ENCODE peak calls at places on chromosomes 6 and 20, in nine cellular contexts. One of them, this sample, is unnamed. For H3K9me3, the result is how much of the 10 kb centered on the place peaks cover.

GRCh38 chr20:25238319-25239037 is 9.4 kb upstream of the PYGB start:
- DNase-seq in A549: no peak
- DNase-seq in left ventricle myocardium inferior: no peak
- DNase-seq in IMR-90: peak
- DNase-seq in PC-9: peak
- DNase-seq in Panc1: no peak
- DNase-seq in neural progenitor cell: no peak
- DNase-seq in prostate gland: no peak
- DNase-seq in endodermal cell: no peak
- DNase-seq in this sample: no peak

GRCh38 chr20:57505991-57506390 is 18.9 kb downstream of the CTCFL start:
- DNase-seq in prostate gland: no peak
- DNase-seq in neural progenitor cell: no peak
- DNase-seq in Panc1: no peak
- DNase-seq in endodermal cell: no peak
- DNase-seq in A549: no peak
- DNase-seq in IMR-90: no peak
- DNase-seq in left ventricle myocardium inferior: no peak
- DNase-seq in PC-9: no peak
- DNase-seq in this sample: no peak

GRCh38 chr6:92201618-92202017 is 1217.7 kb downstream of the EPHA7 start:
- DNase-seq in left ventricle myocardium inferior: no peak
- DNase-seq in neural progenitor cell: no peak
- DNase-seq in PC-9: no peak
- DNase-seq in prostate gland: no peak
- DNase-seq in endodermal cell: no peak
- DNase-seq in Panc1: no peak
- DNase-seq in A549: no peak
- DNase-seq in IMR-90: no peak
- DNase-seq in this sample: no peak

GRCh38 chr6:116208056-116208785 is 45.7 kb downstream of the TSPYL4 start:
- DNase-seq in prostate gland: no peak
- DNase-seq in IMR-90: no peak
- DNase-seq in PC-9: no peak
- DNase-seq in Panc1: no peak
- DNase-seq in A549: no peak
- DNase-seq in neural progenitor cell: no peak
- DNase-seq in left ventricle myocardium inferior: no peak
- DNase-seq in endodermal cell: no peak
- DNase-seq in this sample: no peak

GRCh38 chr6:169794317-169795055 is 43.1 kb downstream of the ERMARD start:
- DNase-seq in endodermal cell: peak
- DNase-seq in Panc1: no peak
- DNase-seq in A549: no peak
- DNase-seq in IMR-90: no peak
- DNase-seq in prostate gland: no peak
- DNase-seq in left ventricle myocardium inferior: no peak
- DNase-seq in neural progenitor cell: no peak
- DNase-seq in PC-9: no peak
- DNase-seq in this sample: peak

GRCh38 chr6:36884610-36885009 is 1.1 kb upstream of the C6orf89 start:
- DNase-seq in endodermal cell: no peak
- DNase-seq in A549: no peak
- DNase-seq in IMR-90: no peak
- DNase-seq in prostate gland: no peak
- DNase-seq in left ventricle myocardium inferior: no peak
- DNase-seq in PC-9: no peak
- DNase-seq in neural progenitor cell: no peak
- DNase-seq in Panc1: no peak
- DNase-seq in this sample: no peak

GRCh38 chr6:30626484-30627366 is at the start of gene ATAT1:
- DNase-seq in IMR-90: peak
- DNase-seq in prostate gland: peak
- DNase-seq in PC-9: peak
- DNase-seq in neural progenitor cell: peak
- DNase-seq in left ventricle myocardium inferior: peak
- DNase-seq in endodermal cell: peak
- DNase-seq in Panc1: no peak
- DNase-seq in A549: peak
- DNase-seq in this sample: peak

GRCh38 chr6:89745728-89746127 is 73.9 kb downstream of the MDN1 start:
- DNase-seq in Panc1: no peak
- DNase-seq in neural progenitor cell: no peak
- DNase-seq in left ventricle myocardium inferior: no peak
- DNase-seq in prostate gland: no peak
- DNase-seq in endodermal cell: no peak
- DNase-seq in PC-9: no peak
- DNase-seq in A549: no peak
- DNase-seq in IMR-90: peak
- DNase-seq in this sample: no peak

GRCh38 chr6:35568967-35569606 is 56.4 kb upstream of the TULP1 start:
- DNase-seq in PC-9: no peak
- DNase-seq in neural progenitor cell: peak
- DNase-seq in endodermal cell: peak
- DNase-seq in prostate gland: no peak
- DNase-seq in A549: no peak
- DNase-seq in left ventricle myocardium inferior: peak
- DNase-seq in IMR-90: no peak
- DNase-seq in Panc1: no peak
- DNase-seq in this sample: peak

GRCh38 chr6:19771753-19772336 is 65.3 kb upstream of the ID4 start:
- DNase-seq in IMR-90: peak
- DNase-seq in A549: no peak
- DNase-seq in left ventricle myocardium inferior: no peak
- DNase-seq in neural progenitor cell: no peak
- DNase-seq in prostate gland: no peak
- DNase-seq in PC-9: no peak
- DNase-seq in Panc1: no peak
- DNase-seq in endodermal cell: no peak
- DNase-seq in this sample: no peak

GRCh38 chr6:52995913-52996685 is 1.0 kb upstream of the GSTA4 start:
- DNase-seq in A549: peak
- DNase-seq in prostate gland: peak
- DNase-seq in IMR-90: peak
- DNase-seq in left ventricle myocardium inferior: peak
- DNase-seq in Panc1: peak
- DNase-seq in neural progenitor cell: peak
- DNase-seq in PC-9: peak
- DNase-seq in endodermal cell: peak
- DNase-seq in this sample: peak

GRCh38 chr6:85063611-85064010 is 299.2 kb upstream of the TBX18 start:
- DNase-seq in IMR-90: no peak
- DNase-seq in PC-9: no peak
- DNase-seq in A549: no peak
- DNase-seq in Panc1: no peak
- DNase-seq in left ventricle myocardium inferior: no peak
- DNase-seq in neural progenitor cell: no peak
- DNase-seq in prostate gland: no peak
- DNase-seq in endodermal cell: no peak
- DNase-seq in this sample: no peak

GRCh38 chr6:17035257-17035757 is 66.5 kb upstream of the STMND1 start:
- DNase-seq in left ventricle myocardium inferior: no peak
- DNase-seq in IMR-90: no peak
- DNase-seq in prostate gland: no peak
- DNase-seq in neural progenitor cell: no peak
- DNase-seq in Panc1: no peak
- DNase-seq in PC-9: no peak
- DNase-seq in A549: no peak
- DNase-seq in endodermal cell: no peak
- DNase-seq in this sample: peak

GRCh38 chr6:85678602-85679444 is 36.1 kb upstream of the SYNCRIP start:
- DNase-seq in PC-9: peak
- DNase-seq in endodermal cell: peak
- DNase-seq in left ventricle myocardium inferior: peak
- DNase-seq in neural progenitor cell: peak
- DNase-seq in prostate gland: peak
- DNase-seq in Panc1: peak
- DNase-seq in A549: peak
- DNase-seq in IMR-90: peak
- DNase-seq in this sample: peak

GRCh38 chr20:10328897-10329255 is 105.1 kb downstream of the MKKS start:
- DNase-seq in A549: no peak
- DNase-seq in Panc1: no peak
- DNase-seq in IMR-90: no peak
- DNase-seq in prostate gland: no peak
- DNase-seq in endodermal cell: no peak
- DNase-seq in neural progenitor cell: no peak
- DNase-seq in PC-9: no peak
- DNase-seq in left ventricle myocardium inferior: no peak
- DNase-seq in this sample: no peak

GRCh38 chr20:62134735-62135231 is 8.4 kb downstream of the PSMA7 start:
- DNase-seq in A549: no peak
- DNase-seq in left ventricle myocardium inferior: no peak
- DNase-seq in IMR-90: peak
- DNase-seq in Panc1: no peak
- DNase-seq in endodermal cell: no peak
- DNase-seq in prostate gland: no peak
- DNase-seq in PC-9: no peak
- DNase-seq in neural progenitor cell: no peak
- DNase-seq in this sample: no peak

GRCh38 chr6:107405002-107405401 is 54.4 kb downstream of the PDSS2 start:
- DNase-seq in endodermal cell: no peak
- DNase-seq in IMR-90: no peak
- DNase-seq in A549: no peak
- DNase-seq in left ventricle myocardium inferior: no peak
- DNase-seq in PC-9: no peak
- DNase-seq in prostate gland: no peak
- DNase-seq in Panc1: no peak
- DNase-seq in neural progenitor cell: no peak
- DNase-seq in this sample: no peak
- H3K9me3 ChIP-seq in endodermal cell: under half
- H3K9me3 ChIP-seq in IMR-90: under half
- H3K9me3 ChIP-seq in A549: under half
- H3K9me3 ChIP-seq in left ventricle myocardium inferior: under half
- H3K9me3 ChIP-seq in PC-9: under half
- H3K9me3 ChIP-seq in prostate gland: under half
- H3K9me3 ChIP-seq in Panc1: under half
- H3K9me3 ChIP-seq in neural progenitor cell: under half
- H3K9me3 ChIP-seq in this sample: under half

GRCh38 chr6:31712296-31712695 is 2.9 kb upstream of the LY6G6D start:
- DNase-seq in A549: peak
- DNase-seq in IMR-90: no peak
- DNase-seq in neural progenitor cell: no peak
- DNase-seq in left ventricle myocardium inferior: no peak
- DNase-seq in PC-9: no peak
- DNase-seq in prostate gland: no peak
- DNase-seq in Panc1: no peak
- DNase-seq in endodermal cell: peak
- DNase-seq in this sample: no peak
- TF ChIP-seq CTCF in A549: peak
- TF ChIP-seq CTCF in IMR-90: no peak
- TF ChIP-seq CTCF in neural progenitor cell: no peak
- TF ChIP-seq CTCF in left ventricle myocardium inferior: peak
- TF ChIP-seq CTCF in PC-9: peak
- TF ChIP-seq CTCF in prostate gland: no peak
- TF ChIP-seq CTCF in Panc1: no peak
- TF ChIP-seq CTCF in endodermal cell: no peak
- TF ChIP-seq CTCF in this sample: no peak

DNA sequence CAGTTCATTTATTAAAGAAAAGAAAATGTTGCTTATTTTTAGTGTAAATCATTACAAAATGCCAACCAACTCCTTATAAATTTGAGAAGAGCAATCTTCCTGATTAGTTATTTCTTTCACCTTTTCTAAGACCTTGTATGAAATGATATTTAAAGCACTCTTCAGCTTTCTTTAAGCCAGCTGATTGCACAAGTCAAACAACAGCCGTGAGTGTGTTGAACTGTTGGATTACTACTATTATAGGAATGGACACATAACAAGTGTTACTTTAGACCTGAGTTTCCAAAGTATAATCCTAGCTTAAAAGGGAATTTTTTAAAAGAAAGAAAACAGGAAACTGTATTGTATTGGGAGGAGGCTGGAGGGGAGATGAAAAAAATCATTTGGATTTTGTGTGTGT is 26.8 kb upstream of the GLP1R start:
- DNase-seq in Panc1: no peak
- DNase-seq in A549: no peak
- DNase-seq in IMR-90: no peak
- DNase-seq in neural progenitor cell: no peak
- DNase-seq in prostate gland: no peak
- DNase-seq in PC-9: no peak
- DNase-seq in endodermal cell: no peak
- DNase-seq in left ventricle myocardium inferior: no peak
- DNase-seq in this sample: no peak
- H3K9me3 ChIP-seq in Panc1: under half
- H3K9me3 ChIP-seq in A549: under half
- H3K9me3 ChIP-seq in IMR-90: under half
- H3K9me3 ChIP-seq in neural progenitor cell: under half
- H3K9me3 ChIP-seq in prostate gland: under half
- H3K9me3 ChIP-seq in PC-9: under half
- H3K9me3 ChIP-seq in endodermal cell: under half
- H3K9me3 ChIP-seq in left ventricle myocardium inferior: under half
- H3K9me3 ChIP-seq in this sample: under half

GRCh38 chr6:27161603-27161945 is 85.9 kb upstream of the PRSS16 start:
- DNase-seq in IMR-90: no peak
- DNase-seq in neural progenitor cell: no peak
- DNase-seq in PC-9: no peak
- DNase-seq in A549: no peak
- DNase-seq in left ventricle myocardium inferior: no peak
- DNase-seq in Panc1: no peak
- DNase-seq in endodermal cell: no peak
- DNase-seq in prostate gland: no peak
- DNase-seq in this sample: no peak
- TF ChIP-seq CTCF in IMR-90: no peak
- TF ChIP-seq CTCF in neural progenitor cell: no peak
- TF ChIP-seq CTCF in PC-9: no peak
- TF ChIP-seq CTCF in A549: no peak
- TF ChIP-seq CTCF in left ventricle myocardium inferior: no peak
- TF ChIP-seq CTCF in Panc1: no peak
- TF ChIP-seq CTCF in endodermal cell: no peak
- TF ChIP-seq CTCF in prostate gland: no peak
- TF ChIP-seq CTCF in this sample: no peak

GRCh38 chr6:22668307-22668706 is 98.9 kb downstream of the HDGFL1 start:
- DNase-seq in A549: no peak
- DNase-seq in Panc1: no peak
- DNase-seq in endodermal cell: no peak
- DNase-seq in prostate gland: no peak
- DNase-seq in PC-9: no peak
- DNase-seq in IMR-90: peak
- DNase-seq in neural progenitor cell: no peak
- DNase-seq in left ventricle myocardium inferior: peak
- DNase-seq in this sample: no peak

GRCh38 chr6:22667855-22668254 is 98.5 kb downstream of the HDGFL1 start:
- DNase-seq in PC-9: no peak
- DNase-seq in IMR-90: no peak
- DNase-seq in Panc1: no peak
- DNase-seq in A549: no peak
- DNase-seq in left ventricle myocardium inferior: no peak
- DNase-seq in prostate gland: no peak
- DNase-seq in endodermal cell: no peak
- DNase-seq in neural progenitor cell: no peak
- DNase-seq in this sample: no peak

GRCh38 chr6:22668717-22669116 is 99.4 kb downstream of the HDGFL1 start:
- DNase-seq in left ventricle myocardium inferior: no peak
- DNase-seq in Panc1: no peak
- DNase-seq in PC-9: no peak
- DNase-seq in endodermal cell: no peak
- DNase-seq in A549: no peak
- DNase-seq in neural progenitor cell: no peak
- DNase-seq in prostate gland: no peak
- DNase-seq in IMR-90: no peak
- DNase-seq in this sample: no peak

GRCh38 chr6:22673474-22673873 is 104.1 kb downstream of the HDGFL1 start:
- DNase-seq in PC-9: no peak
- DNase-seq in A549: no peak
- DNase-seq in neural progenitor cell: no peak
- DNase-seq in IMR-90: no peak
- DNase-seq in Panc1: no peak
- DNase-seq in left ventricle myocardium inferior: no peak
- DNase-seq in endodermal cell: no peak
- DNase-seq in prostate gland: no peak
- DNase-seq in this sample: no peak
- H3K9me3 ChIP-seq in PC-9: under half
- H3K9me3 ChIP-seq in A549: under half
- H3K9me3 ChIP-seq in neural progenitor cell: under half
- H3K9me3 ChIP-seq in IMR-90: under half
- H3K9me3 ChIP-seq in Panc1: under half
- H3K9me3 ChIP-seq in left ventricle myocardium inferior: under half
- H3K9me3 ChIP-seq in endodermal cell: under half
- H3K9me3 ChIP-seq in prostate gland: under half
- H3K9me3 ChIP-seq in this sample: under half

This sample was measured in colonic mucosa.